ENCODE peak calls at places on chromosome 14, in four cellular contexts. H is fibroblast of lung, O is heart left ventricle, Q is pancreas. G is an unnamed sample.

GRCh38 chr14:50667491-50668007 is 557 bp downstream of the SAV1 start:
- DNase-seq in H (no peak), O (no peak), Q (peak), G (no peak)

GRCh38 chr14:58283730-58284129 is 14.6 kb upstream of the ARID4A start:
- DNase-seq in H (no peak), O (no peak), Q (no peak), G (no peak)

GRCh38 chr14:75341639-75342038 is 63.0 kb downstream of the FOS start:
- DNase-seq in H (no peak), O (no peak), Q (no peak), G (peak)

GRCh38 chr14:88421286-88421685 is 35.8 kb downstream of the SPATA7 start:
- DNase-seq in H (peak), O (no peak), Q (no peak), G (no peak)

GRCh38 chr14:105502446-105503295 is 11.6 kb downstream of the TEDC1 start:
- DNase-seq in H (no peak), O (no peak), Q (no peak), G (no peak)

GRCh38 chr14:94548131-94548998 is 12.9 kb upstream of the SERPINA4 start:
- DNase-seq in H (no peak), O (no peak), Q (no peak), G (no peak)

GRCh38 chr14:76941544-76942287 is 86.8 kb downstream of the IRF2BPL start:
- DNase-seq in H (no peak), O (no peak), Q (no peak), G (no peak)

GRCh38 chr14:54306806-54307205 is 90.0 kb upstream of the CDKN3 start:
- DNase-seq in H (no peak), O (no peak), Q (no peak), G (no peak)

GRCh38 chr14:53603994-53604393 is 352.6 kb downstream of the BMP4 start:
- DNase-seq in H (no peak), O (no peak), Q (no peak), G (no peak)

GRCh38 chr14:75306917-75307699 is 28.5 kb downstream of the FOS start:
- DNase-seq in H (no peak), O (no peak), Q (no peak), G (peak)

GRCh38 chr14:89702151-89702936 is 252.2 kb downstream of the EFCAB11 start:
- DNase-seq in H (peak), O (peak), Q (peak), G (peak)

GRCh38 chr14:21965042-21965441 is 291.4 kb upstream of the OR4E1 start:
- DNase-seq in H (no peak), O (no peak), Q (no peak), G (no peak)

GRCh38 chr14:22333408-22334274 is 255.4 kb downstream of the DAD1 start:
- DNase-seq in H (peak), O (no peak), Q (peak), G (peak)

GRCh38 chr14:32249780-32250179 is 46.7 kb upstream of the RNU6-8 start:
- DNase-seq in H (no peak), O (no peak), Q (no peak), G (no peak)

GRCh38 chr14:64958743-64959142 is 13.4 kb downstream of the RAB15 start:
- DNase-seq in H (no peak), O (no peak), Q (no peak), G (no peak)

GRCh38 chr14:32277998-32278397 is 51.1 kb upstream of the AKAP6 start:
- DNase-seq in H (no peak), O (no peak), Q (no peak), G (no peak)

GRCh38 chr14:61461808-61462275 is 140.5 kb downstream of the PRKCH start:
- DNase-seq in H (peak), O (no peak), Q (no peak), G (peak)

GRCh38 chr14:64801800-64802199 is 77.9 kb downstream of the SPTB start:
- DNase-seq in H (no peak), O (no peak), Q (no peak), G (peak)

GRCh38 chr14:90692061-90692460 is 124.2 kb downstream of the TTC7B start:
- DNase-seq in H (no peak), O (no peak), Q (no peak), G (no peak)

GRCh38 chr14:50008562-50009355 is 107.6 kb downstream of the VCPKMT start:
- DNase-seq in H (no peak), O (no peak), Q (no peak), G (peak)

GRCh38 chr14:95508377-95508776 is 8.1 kb downstream of the SYNE3 start:
- DNase-seq in H (no peak), O (no peak), Q (no peak), G (no peak)

GRCh38 chr14:21557084-21557901 is 22.6 kb downstream of the OR10G3 start:
- DNase-seq in H (peak), O (no peak), Q (peak), G (peak)

GRCh38 chr14:54643696-54644176 is 76.8 kb downstream of the SAMD4A start:
- DNase-seq in H (no peak), O (no peak), Q (no peak), G (no peak)

GRCh38 chr14:33512201-33512600 is 438.7 kb downstream of the EGLN3 start:
- DNase-seq in H (peak), O (no peak), Q (no peak), G (peak)

GRCh38 chr14:53791116-53791515 is 165.5 kb downstream of the BMP4 start:
- DNase-seq in H (no peak), O (no peak), Q (no peak), G (no peak)

GRCh38 chr14:103260629-103261124 is 73.4 kb upstream of the EIF5 start:
- DNase-seq in H (peak), O (no peak), Q (peak), G (peak)

GRCh38 chr14:91354979-91355685 is 62.5 kb downstream of the CCDC88C start:
- DNase-seq in H (no peak), O (no peak), Q (no peak), G (no peak)

GRCh38 chr14:85602366-85602765 is 72.4 kb downstream of the FLRT2 start:
- DNase-seq in H (no peak), O (no peak), Q (no peak), G (no peak)

GRCh38 chr14:24196071-24197061 is 1.1 kb upstream of the TM9SF1 start:
- DNase-seq in H (peak), O (no peak), Q (no peak), G (peak)

GRCh38 chr14:96802963-96803362 is 5.8 kb downstream of the VRK1 start:
- DNase-seq in H (no peak), O (no peak), Q (no peak), G (no peak)

GRCh38 chr14:38989917-38990546 is 113.0 kb downstream of the SEC23A start:
- DNase-seq in H (no peak), O (no peak), Q (no peak), G (no peak)

GRCh38 chr14:96920820-96921219 is 123.6 kb downstream of the VRK1 start:
- DNase-seq in H (no peak), O (no peak), Q (no peak), G (no peak)

GRCh38 chr14:101819251-101819990 is 57.9 kb downstream of the PPP2R5C start:
- DNase-seq in H (no peak), O (no peak), Q (no peak), G (no peak)

GRCh38 chr14:30355431-30355913 is 203.5 kb upstream of the G2E3 start:
- DNase-seq in H (peak), O (no peak), Q (no peak), G (peak)

GRCh38 chr14:22556021-22556989 is 32.7 kb downstream of the DAD1 start:
- DNase-seq in H (peak), O (peak), Q (peak), G (peak)

GRCh38 chr14:93967637-93968250 is 8.6 kb downstream of the ASB2 start:
- DNase-seq in H (no peak), O (no peak), Q (no peak), G (no peak)

DNA sequence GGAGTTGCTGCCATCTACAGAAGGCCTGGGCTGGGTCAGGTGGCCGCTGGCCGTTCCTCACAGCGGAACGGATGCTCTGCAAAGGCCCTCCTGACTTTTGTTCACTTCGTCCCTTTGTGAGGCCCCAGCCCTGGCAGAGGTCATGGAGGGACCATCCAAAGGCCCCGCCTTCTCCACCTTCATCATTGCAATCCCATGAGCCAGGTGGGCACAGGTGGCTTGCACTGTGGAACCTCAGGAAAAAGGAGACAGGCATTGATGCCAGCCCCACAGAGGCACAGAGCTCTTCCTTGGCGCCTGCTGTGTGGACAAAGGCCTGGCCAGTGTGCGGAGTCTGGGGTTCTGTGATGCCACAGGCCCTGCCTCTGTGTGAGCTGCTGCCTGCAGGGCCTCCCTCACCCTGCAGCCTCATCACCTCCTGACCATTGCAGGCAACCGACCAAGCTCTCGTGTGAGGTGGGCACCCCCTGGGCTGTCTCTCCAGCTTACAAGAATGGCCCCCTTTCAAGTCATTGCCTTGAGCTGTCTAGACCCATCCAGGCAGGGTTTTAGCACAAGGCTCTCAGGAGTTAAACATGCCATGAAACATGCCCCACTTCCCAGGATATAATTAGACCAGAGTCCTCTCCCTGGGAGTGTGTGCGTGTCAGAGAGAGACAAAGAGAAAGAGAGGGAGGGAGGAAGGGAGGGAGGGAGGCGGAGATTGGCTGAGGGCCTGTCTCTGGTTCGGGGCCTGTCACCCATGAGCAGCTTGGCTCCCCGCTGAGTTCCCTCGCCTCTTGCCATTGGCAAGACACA is 19.3 kb downstream of the NFKBIA start:
- DNase-seq in H (peak), O (peak), Q (peak), G (peak)
- H3K4me3 ChIP-seq in H (no peak), O (no peak), Q (no peak), G (no peak)

DNA sequence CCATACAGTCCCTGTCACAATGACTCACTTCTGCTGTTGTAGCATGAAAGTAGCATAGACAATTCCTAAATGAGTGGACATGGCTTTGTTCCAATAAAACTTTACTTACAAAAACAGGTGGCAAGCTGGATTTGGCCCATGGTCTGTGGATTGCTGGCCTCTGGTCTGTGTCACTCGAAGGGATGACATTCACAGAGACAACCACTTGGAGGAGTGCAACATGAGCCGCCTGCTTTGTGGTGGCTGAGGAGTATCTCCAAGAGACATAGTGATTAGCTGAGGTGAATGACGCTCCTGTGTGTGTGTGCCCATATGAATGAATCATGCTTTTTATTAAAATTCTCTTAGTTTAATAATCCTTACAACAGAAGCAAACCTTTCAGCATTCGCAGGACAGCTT is 81.2 kb upstream of the NRXN3 start:
- DNase-seq in H (no peak), O (no peak), Q (no peak), G (no peak)
- TF ChIP-seq CTCF in H (no peak), O (no peak), Q (no peak), G (no peak)

DNA sequence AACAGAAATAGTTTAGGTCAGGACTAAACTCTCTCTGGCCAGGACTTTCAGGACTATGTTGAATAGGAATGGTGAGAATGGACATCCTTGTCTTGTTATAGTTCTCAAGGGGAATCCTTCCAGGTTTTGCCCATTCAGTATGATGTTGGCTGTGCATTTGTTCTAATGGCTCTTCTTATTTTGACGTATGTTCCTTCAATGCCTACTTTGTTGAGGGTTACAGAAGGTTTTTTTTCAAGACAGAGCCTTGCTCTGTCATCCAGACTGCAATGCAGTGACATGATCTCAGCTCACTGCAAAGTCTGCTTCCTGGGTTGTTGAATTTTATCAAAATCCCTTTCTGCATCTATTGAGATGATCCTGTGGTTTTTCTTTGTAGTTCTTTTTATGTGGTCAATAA is 79.5 kb upstream of the NID2 start:
- DNase-seq in H (no peak), O (no peak), Q (no peak), G (no peak)
- H3K4me3 ChIP-seq in H (no peak), O (no peak), Q (no peak), G (no peak)

DNA sequence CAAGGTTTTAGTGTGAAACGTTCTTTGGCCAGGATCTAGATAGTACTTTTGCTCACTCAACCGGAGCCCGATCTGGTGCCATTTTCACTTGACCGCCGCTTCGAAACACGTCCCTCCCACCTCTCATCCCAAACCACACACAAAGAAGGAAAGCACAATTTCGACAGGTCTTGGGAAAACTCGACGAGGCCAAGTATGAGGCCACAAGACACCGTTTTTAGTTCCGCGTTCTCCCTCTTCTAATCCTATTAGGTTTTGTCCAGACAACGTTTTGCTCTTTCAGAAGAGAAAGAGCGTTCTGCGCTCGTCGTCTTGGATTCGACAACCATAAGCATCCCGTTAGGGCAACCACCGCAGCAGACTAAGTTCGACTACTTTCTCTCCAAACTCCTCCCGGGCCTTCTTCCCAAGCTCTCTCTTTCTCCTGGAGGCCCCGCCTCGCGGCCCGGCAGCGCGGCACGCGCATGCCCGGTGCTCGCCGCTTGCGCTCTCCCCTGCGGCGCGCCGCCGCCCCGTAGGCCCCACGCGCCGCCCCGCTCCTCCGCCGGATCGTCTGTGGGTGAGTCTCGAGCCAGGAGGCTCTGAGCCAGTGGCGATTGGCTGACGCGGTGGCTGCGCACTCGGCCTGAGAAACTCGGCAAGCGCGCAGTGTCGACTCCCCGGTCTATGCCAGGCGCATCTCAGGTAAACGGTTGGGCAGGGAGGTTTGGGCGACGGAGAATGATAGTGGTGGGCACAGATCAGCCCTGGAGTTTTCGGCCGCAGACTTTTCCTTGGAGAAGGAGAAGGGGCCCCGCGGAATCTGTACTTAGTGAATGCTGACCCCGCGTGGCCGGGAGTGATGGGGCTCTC is at the start of gene MIPOL1:
- DNase-seq in H (peak), O (peak), Q (peak), G (peak)
- TF ChIP-seq CTCF in H (peak), O (peak), Q (no peak), G (peak)

GRCh38 chr14:67785270-67786109 is 30.9 kb downstream of the ZFYVE26 start:
- DNase-seq in H (no peak), O (no peak), Q (no peak), G (no peak)

GRCh38 chr14:67784244-67784823 is 32.1 kb downstream of the ZFYVE26 start:
- DNase-seq in H (no peak), O (no peak), Q (no peak), G (no peak)

GRCh38 chr14:67782090-67782489 is 34.3 kb downstream of the ZFYVE26 start:
- DNase-seq in H (no peak), O (no peak), Q (no peak), G (no peak)

DNA sequence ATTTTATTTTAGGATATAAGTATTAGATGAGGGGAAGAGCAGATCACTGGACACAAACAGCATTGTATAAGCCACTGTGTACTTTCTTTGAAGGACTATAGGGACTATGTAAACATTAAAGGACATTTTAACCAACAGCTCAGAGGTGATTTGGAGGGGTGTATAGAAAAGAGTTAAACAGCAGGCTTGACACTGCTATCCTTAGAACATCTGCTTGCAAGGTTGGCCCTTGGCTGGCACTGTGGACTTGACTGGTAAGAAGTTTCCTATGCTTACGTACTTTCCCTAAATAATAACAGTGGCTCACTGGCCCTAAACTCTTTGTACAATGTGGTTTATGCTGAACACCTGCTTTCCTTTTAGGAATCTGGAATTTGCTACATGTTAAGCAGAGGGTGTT is 28.7 kb downstream of the ZFYVE26 start:
- DNase-seq in H (no peak), O (no peak), Q (no peak), G (no peak)
- H3K4me3 ChIP-seq in H (no peak), O (no peak), Q (no peak), G (no peak)

GRCh38 chr14:104339829-104340228 is 201.4 kb downstream of the KIF26A start:
- DNase-seq in H (no peak), O (no peak), Q (no peak), G (no peak)
- TF ChIP-seq CTCF in H (no peak), O (no peak), Q (no peak), G (no peak)

GRCh38 chr14:28773917-28774691 is 7.5 kb downstream of the FOXG1 start:
- DNase-seq in H (peak), O (no peak), Q (no peak), G (peak)
- H3K4me3 ChIP-seq in H (peak), O (no peak), Q (no peak), G (no peak)

GRCh38 chr14:69612759-69613145 is 1.4 kb downstream of the SUSD6 start:
- DNase-seq in H (no peak), O (no peak), Q (no peak), G (peak)
- TF ChIP-seq CTCF in H (no peak), O (no peak), Q (no peak), G (peak)

GRCh38 chr14:81455344-81455743 is 55.2 kb upstream of the STON2 start:
- DNase-seq in H (peak), O (no peak), Q (no peak), G (no peak)

GRCh38 chr14:81454572-81455218 is 54.6 kb upstream of the STON2 start:
- DNase-seq in H (no peak), O (no peak), Q (no peak), G (no peak)

GRCh38 chr14:81452341-81452740 is 52.2 kb upstream of the STON2 start:
- DNase-seq in H (no peak), O (no peak), Q (no peak), G (no peak)

GRCh38 chr14:81452766-81453165 is 52.6 kb upstream of the STON2 start:
- DNase-seq in H (peak), O (no peak), Q (no peak), G (no peak)

GRCh38 chr14:81453166-81453766 is 53.1 kb upstream of the STON2 start:
- DNase-seq in H (peak), O (no peak), Q (no peak), G (peak)
- H3K4me3 ChIP-seq in H (peak), O (no peak), Q (no peak), G (no peak)

G was measured in cardiac fibroblast.